ENCODE peak calls at places on chromosomes 6 and 20, in seven cellular contexts. One of them, this sample, is unnamed.

GRCh38 chr6:121597654-121598053 is 162.2 kb downstream of the GJA1 start:
- DNase-seq in transverse colon: no peak
- DNase-seq in Panc1: no peak
- DNase-seq in suprapubic skin: no peak
- DNase-seq in stomach: no peak
- DNase-seq in H1: no peak
- DNase-seq in GM23338: no peak
- DNase-seq in this sample: no peak

GRCh38 chr6:146224988-146225387 is 196.1 kb downstream of the GRM1 start:
- DNase-seq in stomach: no peak
- DNase-seq in suprapubic skin: no peak
- DNase-seq in GM23338: no peak
- DNase-seq in Panc1: no peak
- DNase-seq in H1: no peak
- DNase-seq in transverse colon: no peak
- DNase-seq in this sample: no peak

GRCh38 chr20:22572023-22572422 is 12.3 kb downstream of the FOXA2 start:
- DNase-seq in transverse colon: no peak
- DNase-seq in GM23338: no peak
- DNase-seq in H1: no peak
- DNase-seq in Panc1: no peak
- DNase-seq in stomach: no peak
- DNase-seq in suprapubic skin: no peak
- DNase-seq in this sample: no peak

GRCh38 chr20:51350941-51351631 is 191.4 kb downstream of the NFATC2 start:
- DNase-seq in stomach: no peak
- DNase-seq in H1: no peak
- DNase-seq in suprapubic skin: peak; percentile 11
- DNase-seq in Panc1: no peak
- DNase-seq in GM23338: no peak
- DNase-seq in transverse colon: no peak
- DNase-seq in this sample: no peak

GRCh38 chr6:12957321-12958051 is 240.9 kb downstream of the PHACTR1 start:
- DNase-seq in H1: no peak
- DNase-seq in Panc1: no peak
- DNase-seq in stomach: peak; percentile 76
- DNase-seq in transverse colon: peak; percentile 26
- DNase-seq in suprapubic skin: peak; percentile 71
- DNase-seq in GM23338: peak; percentile 62
- DNase-seq in this sample: peak; percentile 88

GRCh38 chr6:2468601-2468955 is 223.2 kb upstream of the GMDS start:
- DNase-seq in H1: no peak
- DNase-seq in Panc1: no peak
- DNase-seq in suprapubic skin: no peak
- DNase-seq in stomach: no peak
- DNase-seq in transverse colon: no peak
- DNase-seq in GM23338: no peak
- DNase-seq in this sample: no peak

GRCh38 chr20:49395183-49395582 is 87.3 kb downstream of the KCNB1 start:
- DNase-seq in Panc1: no peak
- DNase-seq in transverse colon: peak; percentile 43
- DNase-seq in GM23338: no peak
- DNase-seq in stomach: no peak
- DNase-seq in H1: no peak
- DNase-seq in suprapubic skin: peak; percentile 67
- DNase-seq in this sample: peak; percentile 59

GRCh38 chr6:133894795-133895401 is 6.0 kb downstream of the TCF21 start:
- DNase-seq in transverse colon: no peak
- DNase-seq in GM23338: no peak
- DNase-seq in H1: no peak
- DNase-seq in stomach: no peak
- DNase-seq in suprapubic skin: no peak
- DNase-seq in Panc1: no peak
- DNase-seq in this sample: no peak

GRCh38 chr6:123393333-123393732 is 243.4 kb downstream of the TRDN start:
- DNase-seq in H1: no peak
- DNase-seq in GM23338: peak; percentile 27
- DNase-seq in stomach: no peak
- DNase-seq in suprapubic skin: no peak
- DNase-seq in Panc1: no peak
- DNase-seq in transverse colon: no peak
- DNase-seq in this sample: no peak

GRCh38 chr6:33886673-33887144 is 82.9 kb upstream of the MLN start:
- DNase-seq in transverse colon: peak; percentile 58
- DNase-seq in Panc1: no peak
- DNase-seq in suprapubic skin: no peak
- DNase-seq in H1: no peak
- DNase-seq in GM23338: no peak
- DNase-seq in stomach: no peak
- DNase-seq in this sample: no peak

GRCh38 chr6:25279748-25280616 is 808 bp downstream of the CARMIL1 start:
- DNase-seq in suprapubic skin: peak; percentile 71
- DNase-seq in stomach: peak; percentile 38
- DNase-seq in transverse colon: peak; percentile 26
- DNase-seq in GM23338: peak; percentile 89
- DNase-seq in Panc1: no peak
- DNase-seq in H1: peak; percentile 49
- DNase-seq in this sample: peak; percentile 40

GRCh38 chr6:170128346-170128745 is 162.5 kb downstream of the DLL1 start:
- DNase-seq in transverse colon: no peak
- DNase-seq in H1: no peak
- DNase-seq in suprapubic skin: peak; percentile 13
- DNase-seq in Panc1: no peak
- DNase-seq in GM23338: no peak
- DNase-seq in stomach: peak; percentile 10
- DNase-seq in this sample: no peak

GRCh38 chr20:49320460-49320859 is 42.6 kb upstream of the ZNFX1 start:
- DNase-seq in transverse colon: no peak
- DNase-seq in H1: no peak
- DNase-seq in stomach: no peak
- DNase-seq in Panc1: no peak
- DNase-seq in GM23338: peak; percentile 91
- DNase-seq in suprapubic skin: no peak
- DNase-seq in this sample: no peak

GRCh38 chr6:150334790-150335783 is 33.7 kb upstream of the IYD start:
- DNase-seq in GM23338: peak; percentile 73
- DNase-seq in H1: no peak
- DNase-seq in Panc1: peak; percentile 41
- DNase-seq in transverse colon: peak; percentile 44
- DNase-seq in suprapubic skin: no peak
- DNase-seq in stomach: no peak
- DNase-seq in this sample: peak; percentile 45

GRCh38 chr20:12698817-12699216 is 310.0 kb upstream of the SPTLC3 start:
- DNase-seq in suprapubic skin: no peak
- DNase-seq in H1: no peak
- DNase-seq in transverse colon: no peak
- DNase-seq in Panc1: no peak
- DNase-seq in GM23338: no peak
- DNase-seq in stomach: no peak
- DNase-seq in this sample: no peak

GRCh38 chr6:26215200-26216014 is 128.2 kb downstream of the HFE start:
- DNase-seq in transverse colon: no peak
- DNase-seq in stomach: no peak
- DNase-seq in Panc1: no peak
- DNase-seq in H1: no peak
- DNase-seq in suprapubic skin: no peak
- DNase-seq in GM23338: peak; percentile 59
- DNase-seq in this sample: no peak

GRCh38 chr6:28488916-28489365 is 26.7 kb downstream of the GPX6 start:
- DNase-seq in stomach: no peak
- DNase-seq in Panc1: peak; percentile 87
- DNase-seq in H1: peak; percentile 33
- DNase-seq in transverse colon: no peak
- DNase-seq in suprapubic skin: no peak
- DNase-seq in GM23338: peak; percentile 80
- DNase-seq in this sample: no peak

GRCh38 chr20:51431321-51431720 is 111.2 kb downstream of the NFATC2 start:
- DNase-seq in H1: no peak
- DNase-seq in GM23338: no peak
- DNase-seq in suprapubic skin: no peak
- DNase-seq in stomach: no peak
- DNase-seq in transverse colon: no peak
- DNase-seq in Panc1: no peak
- DNase-seq in this sample: no peak

GRCh38 chr6:29924731-29925130 is 17.6 kb upstream of the HLA-A start:
- DNase-seq in suprapubic skin: no peak
- DNase-seq in GM23338: no peak
- DNase-seq in transverse colon: no peak
- DNase-seq in Panc1: no peak
- DNase-seq in H1: no peak
- DNase-seq in stomach: no peak
- DNase-seq in this sample: no peak

GRCh38 chr6:29925341-29926080 is 16.8 kb upstream of the HLA-A start:
- DNase-seq in transverse colon: no peak
- DNase-seq in suprapubic skin: no peak
- DNase-seq in stomach: no peak
- DNase-seq in Panc1: no peak
- DNase-seq in GM23338: no peak
- DNase-seq in H1: no peak
- DNase-seq in this sample: no peak

GRCh38 chr6:29927841-29928388 is 14.4 kb upstream of the HLA-A start:
- DNase-seq in H1: no peak
- DNase-seq in suprapubic skin: no peak
- DNase-seq in Panc1: no peak
- DNase-seq in transverse colon: no peak
- DNase-seq in stomach: no peak
- DNase-seq in GM23338: no peak
- DNase-seq in this sample: no peak

GRCh38 chr6:29926081-29926794 is 16.1 kb upstream of the HLA-A start:
- DNase-seq in transverse colon: peak; percentile 25
- DNase-seq in stomach: no peak
- DNase-seq in suprapubic skin: no peak
- DNase-seq in Panc1: no peak
- DNase-seq in H1: no peak
- DNase-seq in GM23338: peak; percentile 64
- DNase-seq in this sample: no peak

DNA sequence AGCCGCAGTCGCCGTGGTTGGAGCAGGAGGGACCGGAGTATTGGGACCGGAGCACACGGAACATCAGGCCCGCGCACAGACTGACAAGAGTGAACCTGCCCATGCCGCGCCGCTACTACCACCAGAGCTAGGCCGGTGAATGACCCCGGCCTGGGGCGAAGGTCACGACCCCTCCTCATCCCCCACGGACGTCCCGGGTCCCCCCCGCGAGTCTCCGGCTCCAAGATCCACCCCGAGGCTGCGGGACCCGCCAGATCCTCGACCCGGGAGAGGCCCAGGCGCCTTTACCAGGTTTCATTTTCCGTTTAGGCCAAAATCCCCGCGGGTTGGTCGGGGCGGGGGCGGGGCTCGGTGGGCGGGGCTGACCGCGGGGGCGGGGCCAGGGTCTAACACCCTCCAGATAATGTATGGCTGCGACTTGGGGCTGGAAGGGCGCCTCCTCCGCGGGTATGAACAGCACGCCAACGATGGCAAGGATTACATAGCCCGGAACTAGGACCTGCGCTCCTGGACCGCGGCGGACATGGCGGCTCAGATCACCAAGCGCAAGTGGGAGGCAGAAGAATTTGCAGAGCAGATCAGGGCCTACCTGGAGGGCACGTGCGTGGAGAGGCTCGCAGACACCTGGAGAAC is 15.4 kb upstream of the HLA-A start:
- DNase-seq in H1: no peak
- DNase-seq in transverse colon: peak; percentile 84
- DNase-seq in Panc1: no peak
- DNase-seq in stomach: peak; percentile 84
- DNase-seq in GM23338: peak; percentile 86
- DNase-seq in suprapubic skin: peak; percentile 79
- DNase-seq in this sample: no peak
- TF ChIP-seq POLR2AphosphoS5 in H1: no peak
- TF ChIP-seq POLR2AphosphoS5 in transverse colon: no peak
- TF ChIP-seq POLR2AphosphoS5 in Panc1: no peak
- TF ChIP-seq POLR2AphosphoS5 in stomach: no peak
- TF ChIP-seq POLR2AphosphoS5 in GM23338: peak; percentile 43
- TF ChIP-seq POLR2AphosphoS5 in suprapubic skin: no peak
- TF ChIP-seq POLR2AphosphoS5 in this sample: no peak

GRCh38 chr20:62141397-62142251 is 1.6 kb downstream of the PSMA7 start:
- DNase-seq in Panc1: no peak
- DNase-seq in stomach: no peak
- DNase-seq in suprapubic skin: no peak
- DNase-seq in GM23338: peak; percentile 59
- DNase-seq in H1: no peak
- DNase-seq in transverse colon: no peak
- DNase-seq in this sample: no peak
- TF ChIP-seq CTCF in Panc1: no peak
- TF ChIP-seq CTCF in stomach: no peak
- TF ChIP-seq CTCF in suprapubic skin: no peak
- TF ChIP-seq CTCF in GM23338: peak; percentile 47
- TF ChIP-seq CTCF in H1: peak; percentile 51
- TF ChIP-seq CTCF in transverse colon: no peak
- TF ChIP-seq CTCF in this sample: no peak

DNA sequence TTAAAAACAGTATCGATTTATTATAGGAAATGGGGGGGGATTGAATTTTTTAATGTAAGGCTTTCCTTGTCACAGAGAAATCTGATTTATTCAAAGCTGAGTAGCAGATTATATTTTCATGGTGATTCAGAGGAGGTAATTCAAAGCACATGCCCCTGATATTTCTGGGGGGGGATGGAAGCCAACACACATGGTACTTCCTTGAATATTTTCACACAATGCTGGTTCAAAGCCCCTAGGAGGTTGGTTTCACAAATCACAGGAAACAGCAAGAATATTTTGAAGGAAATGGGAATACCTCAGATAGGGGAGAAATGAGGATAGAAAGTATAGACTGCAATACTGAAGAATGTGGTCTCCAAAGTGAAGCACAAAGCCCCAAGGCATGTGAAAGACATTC is 98.8 kb downstream of the RTN4IP1 start:
- DNase-seq in suprapubic skin: no peak
- DNase-seq in GM23338: no peak
- DNase-seq in stomach: no peak
- DNase-seq in H1: no peak
- DNase-seq in Panc1: no peak
- DNase-seq in transverse colon: no peak
- DNase-seq in this sample: no peak
- TF ChIP-seq POLR2AphosphoS5 in suprapubic skin: no peak
- TF ChIP-seq POLR2AphosphoS5 in GM23338: no peak
- TF ChIP-seq POLR2AphosphoS5 in stomach: no peak
- TF ChIP-seq POLR2AphosphoS5 in H1: no peak
- TF ChIP-seq POLR2AphosphoS5 in Panc1: no peak
- TF ChIP-seq POLR2AphosphoS5 in transverse colon: no peak
- TF ChIP-seq POLR2AphosphoS5 in this sample: no peak

DNA sequence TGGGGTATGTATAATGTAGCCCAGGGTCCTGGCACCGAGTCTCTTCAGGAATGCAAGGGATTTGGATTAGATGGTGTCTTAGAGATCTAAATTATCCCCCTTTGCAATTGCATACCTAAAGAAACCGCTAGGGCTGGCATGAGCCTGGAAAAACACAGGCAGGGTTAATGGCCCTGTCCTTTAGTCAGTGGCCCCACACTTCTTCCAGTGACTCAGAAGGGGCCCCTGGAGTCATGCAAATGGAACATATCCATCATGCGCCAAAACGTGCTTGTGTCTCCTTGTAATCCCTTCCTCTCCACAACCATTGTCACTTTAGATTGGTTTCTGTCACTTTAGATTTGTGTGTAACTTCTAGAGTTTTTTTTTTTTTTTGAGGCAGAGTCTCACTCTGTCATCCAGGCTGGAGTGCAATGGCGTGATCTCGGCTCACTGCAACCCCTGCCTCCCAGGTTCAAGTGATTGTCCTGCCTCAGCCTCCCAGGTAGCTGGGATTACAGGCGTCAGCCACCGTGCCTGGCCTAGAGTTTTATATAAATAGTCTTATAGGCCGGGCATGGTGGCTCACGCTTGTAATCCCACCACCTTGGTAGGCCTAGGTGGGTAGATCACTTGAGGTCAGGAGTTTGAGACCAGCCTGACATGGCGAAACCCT is 8.7 kb upstream of the MYBL2 start:
- DNase-seq in Panc1: no peak
- DNase-seq in suprapubic skin: no peak
- DNase-seq in transverse colon: no peak
- DNase-seq in H1: no peak
- DNase-seq in stomach: no peak
- DNase-seq in GM23338: peak; percentile 55
- DNase-seq in this sample: no peak
- TF ChIP-seq CTCF in Panc1: no peak
- TF ChIP-seq CTCF in suprapubic skin: no peak
- TF ChIP-seq CTCF in transverse colon: no peak
- TF ChIP-seq CTCF in H1: no peak
- TF ChIP-seq CTCF in stomach: no peak
- TF ChIP-seq CTCF in GM23338: peak; percentile 18
- TF ChIP-seq CTCF in this sample: no peak